ENCODE peak calls at places on chromosomes 3 and 15, in six cellular contexts. L, N, Q, V, G and T are unnamed samples.

GRCh38 chr15:64636541-64636940 is 138.8 kb downstream of the RBPMS2 start:
- DNase-seq in L (no peak), Q (no peak), N (no peak), G (no peak), V (no peak), T (no peak)

GRCh38 chr3:11238057-11238456 is 34.1 kb upstream of the ATG7 start:
- DNase-seq in G (peak; percentile 59), V (no peak), Q (no peak), L (no peak), N (no peak), T (no peak)

GRCh38 chr15:46555547-46555946 is 920.7 kb downstream of the SQOR start:
- DNase-seq in V (no peak), N (no peak), G (no peak), Q (no peak), L (no peak), T (no peak)

GRCh38 chr3:69691860-69692259 is 47.4 kb upstream of the MITF start:
- DNase-seq in N (no peak), V (no peak), G (no peak), Q (no peak), L (no peak), T (no peak)

GRCh38 chr15:36529296-36530011 is 50.0 kb upstream of the CDIN1 start:
- DNase-seq in G (no peak), L (no peak), Q (no peak), V (no peak), N (no peak), T (no peak)

GRCh38 chr15:75177360-75178071 is 24.2 kb upstream of the C15orf39 start:
- DNase-seq in Q (no peak), V (no peak), L (no peak), G (no peak), N (no peak), T (no peak)

GRCh38 chr15:87687176-87687890 is 569.2 kb downstream of the NTRK3 start:
- DNase-seq in N (no peak), Q (no peak), L (no peak), G (no peak), V (no peak), T (no peak)

GRCh38 chr15:74311734-74312444 is 55.6 kb downstream of the CYP11A1 start:
- DNase-seq in Q (no peak), G (no peak), L (no peak), V (no peak), N (no peak), T (no peak)

GRCh38 chr3:3600665-3601340 is 198.4 kb upstream of the LRRN1 start:
- DNase-seq in N (no peak), Q (no peak), G (no peak), V (no peak), L (no peak), T (no peak)

GRCh38 chr3:192655627-192656026 is 71.7 kb downstream of the FGF12 start:
- DNase-seq in Q (no peak), V (no peak), N (no peak), L (no peak), G (no peak), T (no peak)
- H3K4me3 ChIP-seq in Q (no peak overlapping the region), V (no peak overlapping the region), N (no peak overlapping the region), L (no peak overlapping the region), G (no peak overlapping the region), T (no peak overlapping the region)

GRCh38 chr3:72802001-72802400 is 46.2 kb downstream of the SHQ1 start:
- DNase-seq in L (no peak), V (no peak), Q (no peak), G (no peak), N (no peak), T (no peak)

GRCh38 chr3:72800869-72801268 is 47.4 kb downstream of the SHQ1 start:
- DNase-seq in G (no peak), Q (no peak), N (no peak), L (no peak), V (no peak), T (no peak)

GRCh38 chr3:72798552-72799195 is 49.6 kb downstream of the SHQ1 start:
- DNase-seq in L (no peak), N (no peak), V (no peak), G (peak; percentile 12), Q (no peak), T (no peak)

GRCh38 chr3:72797773-72798543 is 50.3 kb downstream of the SHQ1 start:
- DNase-seq in Q (no peak), L (no peak), V (no peak), G (peak; percentile 62), N (no peak), T (no peak)

DNA sequence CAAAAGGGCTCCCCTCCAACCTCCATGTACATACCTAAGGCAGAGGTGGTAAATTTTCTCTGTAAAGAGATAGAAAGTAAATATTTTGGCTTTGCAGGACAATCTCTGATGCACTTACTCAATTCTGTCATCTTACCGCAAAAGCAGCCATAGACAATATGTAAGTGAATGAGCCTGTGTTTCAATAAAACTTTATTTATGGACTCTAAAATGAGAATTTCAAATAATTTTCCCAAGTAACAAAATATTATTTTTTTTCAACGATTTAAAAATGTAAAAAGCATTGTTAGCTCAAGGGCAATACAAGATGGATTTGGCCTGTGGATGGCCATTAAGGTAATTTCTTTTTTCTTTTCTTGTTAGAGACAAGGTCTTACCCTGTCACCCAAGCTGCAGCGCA is 44.7 kb downstream of the SHQ1 start:
- DNase-seq in Q (no peak), G (no peak), L (no peak), V (no peak), N (no peak), T (no peak)
- H3K4me3 ChIP-seq in Q (no peak overlapping the region), G (no peak overlapping the region), L (no peak overlapping the region), V (no peak overlapping the region), N (no peak overlapping the region), T (no peak overlapping the region)

GRCh38 chr3:44648564-44649229 is at the start of gene ZNF35:
- DNase-seq in V (peak; percentile 87), L (no peak), N (peak; percentile 81), G (peak; percentile 86), Q (peak; percentile 75), T (no peak)

GRCh38 chr3:44643024-44643423 is 5.5 kb upstream of the ZNF35 start:
- DNase-seq in L (no peak), N (no peak), V (no peak), Q (no peak), G (no peak), T (no peak)

GRCh38 chr3:44642337-44642736 is 6.2 kb upstream of the ZNF35 start:
- DNase-seq in N (no peak), L (no peak), Q (no peak), V (no peak), G (no peak), T (no peak)

GRCh38 chr3:44649709-44650108 is 1.2 kb downstream of the ZNF35 start:
- DNase-seq in L (no peak), Q (no peak), G (no peak), V (no peak), N (no peak), T (no peak)

GRCh38 chr3:44647771-44648170 is 761 bp upstream of the ZNF35 start:
- DNase-seq in N (no peak), V (no peak), L (no peak), Q (no peak), G (no peak), T (no peak)
- H3K4me3 ChIP-seq in N (no peak overlapping the region), V (peak overlapping the region; percentile 93), L (no peak overlapping the region), Q (no peak overlapping the region), G (no peak overlapping the region), T (no peak overlapping the region)

DNA sequence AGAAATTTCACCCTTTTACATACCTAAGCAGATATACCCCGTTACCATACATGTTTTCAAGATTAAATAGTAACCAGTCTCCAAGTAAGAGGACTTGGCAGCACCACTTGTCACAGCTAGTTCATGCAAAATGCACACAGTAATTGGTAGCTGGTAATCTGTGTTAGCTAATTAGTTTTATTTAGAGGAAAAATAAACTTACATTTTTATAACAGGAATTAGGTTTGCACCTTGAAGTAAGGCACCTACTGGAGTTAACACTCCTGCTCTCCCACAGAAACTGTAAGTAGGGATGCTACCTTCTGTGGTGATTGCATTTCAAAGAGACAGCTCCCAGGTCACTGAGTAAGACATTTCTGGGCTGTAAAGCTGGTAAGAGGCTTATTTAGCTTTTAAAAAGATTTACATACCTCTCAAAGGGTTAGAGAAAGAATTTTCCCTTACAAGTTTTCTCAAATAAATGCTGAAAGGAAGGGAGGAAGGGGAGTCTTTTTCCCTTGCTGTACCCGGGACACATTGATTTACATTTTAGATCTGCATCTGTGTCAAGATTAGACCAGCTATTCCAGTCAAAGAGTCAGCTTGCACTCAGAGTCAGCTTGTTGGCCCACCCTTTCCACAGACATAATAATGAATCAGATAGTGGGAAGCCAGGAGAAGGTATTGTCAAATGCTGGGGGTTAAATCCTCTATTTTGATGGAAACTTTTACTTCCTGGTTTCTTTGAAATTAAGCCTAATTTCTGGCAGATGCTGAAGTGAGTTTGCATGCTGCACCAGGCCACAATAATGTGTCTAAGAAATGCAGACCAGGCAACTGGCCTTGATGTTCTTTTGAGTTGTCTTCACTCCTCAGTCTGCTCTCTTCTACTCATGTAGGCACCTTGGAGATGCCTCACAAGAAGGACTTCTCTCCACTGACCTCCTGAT is 77.6 kb upstream of the CHD2 start:
- DNase-seq in V (no peak), Q (no peak), G (no peak), L (no peak), N (no peak), T (no peak)
- H3K4me3 ChIP-seq in V (no peak overlapping the region), Q (no peak overlapping the region), G (no peak overlapping the region), L (no peak overlapping the region), N (no peak overlapping the region), T (no peak overlapping the region)

GRCh38 chr15:77144492-77145070 is 73.7 kb upstream of the TSPAN3 start:
- DNase-seq in L (no peak), V (no peak), Q (no peak), N (no peak), G (peak; percentile 89), T (no peak)

GRCh38 chr15:77143606-77144005 is 72.7 kb upstream of the TSPAN3 start:
- DNase-seq in G (no peak), L (no peak), Q (no peak), N (no peak), V (no peak), T (no peak)

GRCh38 chr15:77144028-77144427 is 73.1 kb upstream of the TSPAN3 start:
- DNase-seq in V (no peak), N (no peak), Q (no peak), G (peak; percentile 64), L (no peak), T (no peak)

GRCh38 chr15:77145370-77145769 is 74.5 kb upstream of the TSPAN3 start:
- DNase-seq in Q (no peak), V (no peak), N (no peak), L (no peak), G (no peak), T (no peak)

DNA sequence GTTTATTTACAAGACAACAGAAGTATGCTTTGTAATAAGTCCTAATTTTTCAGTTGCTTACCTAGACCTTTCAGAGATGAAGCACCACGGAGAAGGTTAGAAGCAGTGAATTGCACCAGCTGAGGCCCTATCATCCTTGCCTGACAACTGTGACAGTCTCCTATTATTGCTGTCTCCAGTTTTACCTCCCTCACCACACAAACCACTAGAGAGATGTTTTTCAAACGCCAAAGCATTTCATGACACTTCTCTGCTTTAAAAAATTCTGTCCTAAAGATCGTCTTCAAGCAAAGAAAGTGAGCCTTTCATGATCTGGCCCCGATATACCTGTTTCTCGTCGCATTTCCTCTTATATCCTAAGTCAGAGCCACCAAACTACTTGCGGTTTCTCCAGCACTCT is 72.3 kb upstream of the TSPAN3 start:
- DNase-seq in L (no peak), Q (no peak), N (no peak), G (no peak), V (no peak), T (peak; percentile 77)
- H3K4me3 ChIP-seq in L (no peak overlapping the region), Q (no peak overlapping the region), N (no peak overlapping the region), G (no peak overlapping the region), V (no peak overlapping the region), T (no peak overlapping the region)